ENCODE peak calls at places on chromosomes 1 and 21, in four cellular contexts. M is tibial nerve, P is fibroblast of lung, R is small intestine. N is an unnamed sample.

GRCh38 chr1:81231729-81232038 is 569.0 kb upstream of the ADGRL2 start:
- DNase-seq in M (no peak), P (no peak), R (no peak), N (no peak)

GRCh38 chr1:2946999-2947650 is 74.1 kb upstream of the ACTRT2 start:
- DNase-seq in R (no peak), M (no peak), P (no peak), N (no peak)

GRCh38 chr1:54937469-54937868 is 43.0 kb upstream of the TMEM61 start:
- DNase-seq in M (no peak), P (peak; percentile 51), R (no peak), N (no peak)

GRCh38 chr1:247332215-247332900 is 691 bp upstream of the ZNF496 start:
- DNase-seq in R (peak; percentile 20), P (peak; percentile 48), M (no peak), N (peak; percentile 43)

GRCh38 chr1:96416690-96417444 is 304.7 kb upstream of the PTBP2 start:
- DNase-seq in R (no peak), P (no peak), M (no peak), N (no peak)

GRCh38 chr1:118842462-118843201 is 145.5 kb downstream of the TBX15 start:
- DNase-seq in P (no peak), M (no peak), R (no peak), N (no peak)

GRCh38 chr1:233304489-233305102 is 9.1 kb upstream of the PCNX2 start:
- DNase-seq in M (no peak), P (peak; percentile 24), R (peak; percentile 55), N (peak; percentile 36)

GRCh38 chr1:243325305-243325890 is 69.6 kb downstream of the SDCCAG8 start:
- DNase-seq in R (peak; percentile 54), M (peak; percentile 75), P (peak; percentile 52), N (peak; percentile 53)

GRCh38 chr1:6361124-6361775 is 32.3 kb downstream of the ACOT7 start:
- DNase-seq in M (no peak), R (no peak), P (no peak), N (no peak)

GRCh38 chr1:20151906-20152598 is 12.9 kb downstream of the PLA2G2F start:
- DNase-seq in M (peak; percentile 75), R (peak; percentile 72), P (peak; percentile 60), N (peak; percentile 67)
- H3K27ac ChIP-seq in M (no peak overlapping the region), R (no peak overlapping the region), P (no peak overlapping the region), N (no peak overlapping the region)

GRCh38 chr1:60111118-60111517 is 37.5 kb upstream of the C1orf87 start:
- DNase-seq in M (no peak), R (no peak), P (no peak), N (no peak)

GRCh38 chr1:60118119-60118518 is 44.5 kb upstream of the C1orf87 start:
- DNase-seq in M (no peak), R (no peak), P (no peak), N (no peak)

DNA sequence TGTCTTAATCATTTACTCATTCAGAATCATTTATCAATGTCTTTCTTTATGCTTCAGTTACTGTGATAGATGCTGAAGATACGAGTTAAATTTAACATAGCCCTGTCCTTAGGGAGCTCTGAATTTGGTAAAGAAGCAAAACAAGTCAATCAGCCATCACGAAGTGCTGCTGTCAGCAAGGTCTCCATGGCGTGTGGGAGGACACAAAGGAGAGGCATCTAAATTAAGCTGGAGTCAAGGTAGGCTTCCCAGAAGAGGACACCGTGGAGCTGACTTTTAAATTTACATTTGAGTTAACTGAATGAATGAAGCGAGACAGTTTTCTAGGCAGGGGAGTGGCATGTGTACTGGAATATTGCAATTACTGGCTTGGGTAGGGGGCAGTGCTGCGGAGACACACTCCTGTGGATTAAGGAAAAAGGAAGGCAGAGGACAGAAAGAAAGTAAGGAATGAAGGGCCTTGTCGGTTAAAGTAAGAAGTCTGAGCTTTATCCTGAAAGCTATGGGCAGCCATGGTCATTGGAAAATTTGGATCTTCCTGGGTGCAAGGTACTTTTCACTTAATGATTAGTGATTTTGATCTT is 41.3 kb upstream of the C1orf87 start:
- DNase-seq in M (no peak), P (no peak), R (no peak), N (no peak)
- H3K4me3 ChIP-seq in M (no peak overlapping the region), P (no peak overlapping the region), R (no peak overlapping the region), N (no peak overlapping the region)

GRCh38 chr1:975365-975764 is 6.5 kb downstream of the PERM1 start:
- DNase-seq in M (no peak), P (no peak), R (no peak), N (no peak)
- H3K27ac ChIP-seq in M (no peak overlapping the region), P (no peak overlapping the region), R (no peak overlapping the region), N (no peak overlapping the region)

DNA sequence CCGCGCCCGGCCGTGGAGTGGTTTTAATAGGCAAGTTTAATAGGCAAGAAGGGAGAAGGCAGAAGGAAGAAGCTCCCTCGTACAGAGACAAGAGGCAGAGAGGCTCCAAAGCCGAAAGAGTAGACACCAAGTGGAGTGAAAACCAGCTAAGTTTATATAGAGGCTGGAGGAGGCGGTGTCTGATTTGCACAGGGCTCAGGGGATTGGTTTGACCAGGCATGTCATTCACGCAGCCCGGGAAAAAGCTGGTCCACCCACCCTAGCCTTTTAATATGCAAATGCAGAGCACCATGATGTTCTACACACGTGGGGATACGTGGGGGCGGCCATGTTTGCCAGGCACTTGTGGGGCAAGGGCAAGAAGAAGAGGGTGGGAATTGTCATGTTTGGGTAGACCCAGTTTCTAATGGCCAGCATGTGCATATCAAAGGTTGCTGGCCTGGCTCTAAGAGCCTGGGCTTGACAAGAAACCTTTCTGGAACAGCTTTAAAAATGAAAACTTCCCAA is 18.0 kb upstream of the SOD1 start:
- DNase-seq in R (no peak), M (no peak), P (no peak), N (no peak)
- H3K4me3 ChIP-seq in R (no peak overlapping the region), M (no peak overlapping the region), P (no peak overlapping the region), N (no peak overlapping the region)

N was measured in CD4-positive, alpha-beta memory T cell.